ENCODE peak calls at places on chromosomes 16 and 17, in eight cellular contexts. Z is uterus, O is PC-9, W is caudate nucleus, X is brain microvascular endothelial cell, D is psoas muscle, S is left ventricle myocardium inferior, P is left lung. Y is an unnamed sample.

GRCh38 chr17:75048396-75048933 is 1.4 kb downstream of the KCTD2 start:
- DNase-seq in Z (no peak), O (no peak), W (no peak), X (no peak), D (no peak), S (no peak), P (no peak), Y (no peak)

GRCh38 chr16:4637501-4638166 is 13.0 kb downstream of the MGRN1 start:
- DNase-seq in Z (no peak), O (no peak), W (no peak), X (no peak), D (peak), S (no peak), P (no peak), Y (no peak)

GRCh38 chr16:21989141-21989540 is 11.8 kb downstream of the PDZD9 start:
- DNase-seq in Z (no peak), O (no peak), W (no peak), X (no peak), D (no peak), S (no peak), P (no peak), Y (no peak)

GRCh38 chr16:59907671-59908070 is 1173.6 kb upstream of the GOT2 start:
- DNase-seq in Z (no peak), O (no peak), W (no peak), X (no peak), D (no peak), S (no peak), P (no peak), Y (no peak)

GRCh38 chr16:31727553-31727952 is 146.1 kb upstream of the ZNF267 start:
- DNase-seq in Z (no peak), O (no peak), W (no peak), X (no peak), D (no peak), S (no peak), P (no peak), Y (no peak)

GRCh38 chr16:27498916-27499658 is 50.6 kb downstream of the GTF3C1 start:
- DNase-seq in Z (no peak), O (no peak), W (no peak), X (no peak), D (no peak), S (no peak), P (no peak), Y (no peak)

GRCh38 chr16:24879684-24880083 is 33.9 kb downstream of the SLC5A11 start:
- DNase-seq in Z (no peak), O (no peak), W (no peak), X (no peak), D (no peak), S (no peak), P (no peak), Y (no peak)

GRCh38 chr17:30819941-30820705 is 4.4 kb downstream of the CRLF3 start:
- DNase-seq in Z (no peak), O (no peak), W (no peak), X (no peak), D (no peak), S (no peak), P (no peak), Y (no peak)

GRCh38 chr16:6132121-6132520 is 1034.5 kb upstream of the EEF2KMT start:
- DNase-seq in Z (no peak), O (no peak), W (no peak), X (no peak), D (no peak), S (no peak), P (no peak), Y (no peak)

GRCh38 chr16:19595043-19595767 is 39.7 kb downstream of the VPS35L start:
- DNase-seq in Z (peak), O (peak), W (no peak), X (peak), D (no peak), S (peak), P (peak), Y (no peak)

GRCh38 chr17:14080847-14081251 is 11.5 kb downstream of the COX10 start:
- DNase-seq in Z (no peak), O (no peak), W (no peak), X (no peak), D (no peak), S (no peak), P (no peak), Y (no peak)

GRCh38 chr17:9016941-9017552 is 4.3 kb upstream of the NTN1 start:
- DNase-seq in Z (no peak), O (peak), W (no peak), X (no peak), D (no peak), S (no peak), P (no peak), Y (no peak)

GRCh38 chr17:78343433-78344201 is 16.3 kb downstream of the SOCS3 start:
- DNase-seq in Z (no peak), O (peak), W (no peak), X (no peak), D (no peak), S (no peak), P (peak), Y (peak)

GRCh38 chr16:5905935-5906334 is 808.3 kb upstream of the EEF2KMT start:
- DNase-seq in Z (no peak), O (no peak), W (no peak), X (no peak), D (no peak), S (no peak), P (no peak), Y (no peak)

GRCh38 chr16:3945751-3946603 is 65.5 kb upstream of the CREBBP start:
- DNase-seq in Z (no peak), O (peak), W (no peak), X (peak), D (no peak), S (no peak), P (peak), Y (no peak)

GRCh38 chr16:54927125-54928015 is 3.3 kb upstream of the IRX5 start:
- DNase-seq in Z (no peak), O (peak), W (no peak), X (no peak), D (no peak), S (no peak), P (no peak), Y (no peak)

GRCh38 chr17:17400070-17400469 is 76.7 kb upstream of the MED9 start:
- DNase-seq in Z (no peak), O (no peak), W (no peak), X (no peak), D (no peak), S (no peak), P (no peak), Y (no peak)

GRCh38 chr17:3447625-3448024 is 14.0 kb upstream of the OR1E2 start:
- DNase-seq in Z (no peak), O (no peak), W (no peak), X (no peak), D (no peak), S (no peak), P (no peak), Y (no peak)

GRCh38 chr17:39525801-39526506 is 64.7 kb downstream of the CDK12 start:
- DNase-seq in Z (no peak), O (no peak), W (no peak), X (no peak), D (no peak), S (no peak), P (peak), Y (no peak)

GRCh38 chr17:61360318-61360717 is 39.3 kb upstream of the TBX2 start:
- DNase-seq in Z (no peak), O (no peak), W (no peak), X (no peak), D (no peak), S (no peak), P (no peak), Y (no peak)

GRCh38 chr16:3283525-3284447 is 495 bp downstream of the ZNF263 start:
- DNase-seq in Z (no peak), O (no peak), W (no peak), X (no peak), D (peak), S (peak), P (peak), Y (no peak)

GRCh38 chr17:80738406-80738805 is 193.8 kb downstream of the RPTOR start:
- DNase-seq in Z (no peak), O (no peak), W (no peak), X (no peak), D (no peak), S (no peak), P (no peak), Y (no peak)

GRCh38 chr16:46763147-46763546 is 15.0 kb upstream of the MYLK3 start:
- DNase-seq in Z (no peak), O (no peak), W (no peak), X (no peak), D (peak), S (peak), P (no peak), Y (no peak)

GRCh38 chr17:31692632-31693031 is 166.4 kb downstream of the COPRS start:
- DNase-seq in Z (no peak), O (no peak), W (no peak), X (no peak), D (no peak), S (no peak), P (no peak), Y (no peak)

GRCh38 chr17:40075216-40076100 is 12.7 kb downstream of the THRA start:
- DNase-seq in Z (peak), O (no peak), W (peak), X (no peak), D (peak), S (peak), P (peak), Y (peak)

GRCh38 chr17:5286846-5287245 is 4.8 kb downstream of the RABEP1 start:
- DNase-seq in Z (no peak), O (no peak), W (no peak), X (no peak), D (no peak), S (no peak), P (no peak), Y (no peak)

GRCh38 chr16:64391009-64391663 is 730.7 kb downstream of the CDH11 start:
- DNase-seq in Z (no peak), O (no peak), W (no peak), X (peak), D (no peak), S (no peak), P (no peak), Y (no peak)

GRCh38 chr17:7043195-7043543 is 723 bp downstream of the SLC16A11 start:
- DNase-seq in Z (no peak), O (no peak), W (no peak), X (no peak), D (peak), S (no peak), P (no peak), Y (no peak)

GRCh38 chr17:34458266-34458665 is 95.2 kb upstream of the CCL1 start:
- DNase-seq in Z (no peak), O (no peak), W (no peak), X (no peak), D (no peak), S (no peak), P (no peak), Y (no peak)

GRCh38 chr17:34451313-34451712 is 88.3 kb upstream of the CCL1 start:
- DNase-seq in Z (no peak), O (no peak), W (no peak), X (no peak), D (no peak), S (no peak), P (no peak), Y (no peak)

GRCh38 chr17:34452769-34453168 is 89.7 kb upstream of the CCL1 start:
- DNase-seq in Z (no peak), O (no peak), W (no peak), X (no peak), D (no peak), S (no peak), P (no peak), Y (no peak)

GRCh38 chr17:34456121-34456520 is 93.1 kb upstream of the CCL1 start:
- DNase-seq in Z (no peak), O (no peak), W (no peak), X (no peak), D (no peak), S (no peak), P (no peak), Y (no peak)
- H3K27ac ChIP-seq in Z (no peak), O (no peak), W (no peak), X (no peak), D (no peak), S (no peak), P (no peak), Y (no peak)

GRCh38 chr16:87709677-87710076 is 56.1 kb downstream of the KLHDC4 start:
- DNase-seq in Z (no peak), O (no peak), W (no peak), X (no peak), D (no peak), S (no peak), P (no peak), Y (no peak)
- H3K27ac ChIP-seq in Z (no peak), O (no peak), W (no peak), X (no peak), D (no peak), S (no peak), P (no peak), Y (no peak)

GRCh38 chr16:75017670-75018525 is 19.1 kb downstream of the ZNRF1 start:
- DNase-seq in Z (no peak), O (no peak), W (no peak), X (no peak), D (no peak), S (no peak), P (no peak), Y (no peak)
- H3K27ac ChIP-seq in Z (no peak), O (peak), W (no peak), X (peak), D (no peak), S (peak), P (no peak), Y (no peak)

GRCh38 chr16:14509675-14510132 is 120.4 kb downstream of the PARN start:
- DNase-seq in Z (no peak), O (no peak), W (no peak), X (no peak), D (no peak), S (no peak), P (no peak), Y (no peak)
- H3K27ac ChIP-seq in Z (peak), O (peak), W (no peak), X (no peak), D (peak), S (peak), P (no peak), Y (no peak)

GRCh38 chr16:85673529-85674417 is 15.0 kb downstream of the GINS2 start:
- DNase-seq in Z (no peak), O (no peak), W (no peak), X (peak), D (no peak), S (peak), P (peak), Y (no peak)

GRCh38 chr16:85674828-85675227 is 13.9 kb downstream of the GINS2 start:
- DNase-seq in Z (no peak), O (no peak), W (no peak), X (no peak), D (no peak), S (no peak), P (no peak), Y (no peak)

GRCh38 chr16:85675528-85675927 is 13.2 kb downstream of the GINS2 start:
- DNase-seq in Z (no peak), O (no peak), W (no peak), X (peak), D (no peak), S (no peak), P (no peak), Y (no peak)

GRCh38 chr16:85676466-85676865 is 12.3 kb downstream of the GINS2 start:
- DNase-seq in Z (no peak), O (no peak), W (no peak), X (no peak), D (no peak), S (no peak), P (no peak), Y (no peak)

DNA sequence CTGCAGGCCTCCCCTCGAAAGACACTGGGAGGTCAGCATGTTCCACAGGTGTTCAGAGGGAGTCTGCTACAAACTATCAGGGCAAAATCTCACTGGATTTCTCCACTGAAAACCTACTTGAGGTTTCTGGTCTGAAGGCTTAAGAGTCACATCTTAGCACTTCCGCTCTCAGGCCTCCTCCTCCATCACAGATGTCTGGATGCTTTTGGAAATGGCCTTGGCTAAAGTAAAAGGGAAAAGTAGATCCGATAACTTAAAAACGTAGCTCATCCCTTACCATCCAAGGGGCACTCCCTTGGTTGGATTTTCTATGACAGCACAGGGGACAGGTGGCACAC is 14.4 kb downstream of the GINS2 start:
- DNase-seq in Z (no peak), O (no peak), W (no peak), X (no peak), D (no peak), S (no peak), P (no peak), Y (no peak)
- H3K27ac ChIP-seq in Z (no peak), O (no peak), W (no peak), X (no peak), D (peak), S (peak), P (peak), Y (no peak)

DNA sequence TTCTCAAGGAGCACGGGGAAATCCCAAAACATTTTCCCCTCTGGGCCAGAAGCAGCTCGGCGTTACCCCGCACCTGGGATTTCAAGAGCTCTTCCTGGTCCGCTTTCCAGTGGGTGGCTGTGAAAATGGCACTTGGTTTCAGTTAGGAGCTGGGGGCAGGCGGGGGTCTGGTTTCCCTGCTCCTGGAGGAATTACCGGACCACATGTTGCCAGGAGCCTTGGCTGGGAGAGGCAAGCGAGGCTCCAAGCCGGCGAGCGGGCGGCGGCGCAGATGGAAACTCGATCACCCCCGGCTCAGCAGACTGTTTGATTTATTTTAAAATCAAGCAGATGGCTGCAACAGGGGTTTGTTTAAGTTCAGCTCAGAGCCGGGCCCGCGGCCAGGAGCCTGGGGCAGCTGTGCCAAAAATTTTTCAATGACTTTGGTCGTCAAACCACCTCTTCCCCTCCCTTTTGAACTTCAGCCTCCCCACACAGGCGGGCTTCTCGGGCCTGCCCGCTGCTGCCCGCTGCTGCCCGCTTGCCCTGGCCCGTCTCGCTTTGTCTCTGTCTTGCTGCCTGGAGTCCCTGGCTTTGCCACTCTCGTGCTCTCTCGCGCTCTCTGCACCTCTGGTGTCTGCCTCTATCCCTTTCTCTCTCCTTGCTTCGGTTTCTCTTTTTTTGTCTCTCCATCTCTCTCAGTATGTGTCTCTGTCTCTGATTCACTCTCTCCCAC is 108.0 kb upstream of the CIBAR2 start:
- DNase-seq in Z (peak), O (no peak), W (no peak), X (peak), D (peak), S (peak), P (peak), Y (no peak)
- H3K27ac ChIP-seq in Z (peak), O (no peak), W (no peak), X (peak), D (peak), S (peak), P (peak), Y (no peak)

GRCh38 chr17:41849251-41849990 is 11.8 kb downstream of the KLHL10 start:
- DNase-seq in Z (no peak), O (no peak), W (no peak), X (no peak), D (no peak), S (no peak), P (no peak), Y (no peak)
- H3K27ac ChIP-seq in Z (no peak), O (no peak), W (no peak), X (no peak), D (no peak), S (peak), P (no peak), Y (no peak)

GRCh38 chr17:38457577-38458371 is 29.5 kb downstream of the ARHGAP23 start:
- DNase-seq in Z (no peak), O (no peak), W (no peak), X (no peak), D (no peak), S (no peak), P (no peak), Y (no peak)
- H3K27ac ChIP-seq in Z (no peak), O (no peak), W (no peak), X (no peak), D (no peak), S (peak), P (no peak), Y (no peak)

GRCh38 chr16:61946019-61946418 is 90.2 kb downstream of the CDH8 start:
- DNase-seq in Z (no peak), O (no peak), W (no peak), X (no peak), D (no peak), S (no peak), P (no peak), Y (no peak)
- H3K27ac ChIP-seq in Z (no peak), O (no peak), W (no peak), X (no peak), D (no peak), S (no peak), P (no peak), Y (no peak)